ENCODE peak calls at places on chromosomes 13 and 19, in five cellular contexts. T is stimulated activated CD8-positive, alpha-beta memory T cell treated with anti-CD3 and anti-CD28 coated beads, Interleukin-4, amount 100 ng/mL, for 24 hours; N is AG04450; L is endothelial cell of umbilical vein; P is upper lobe of right lung. K is an unnamed sample.

GRCh38 chr13:75364131-75364713 is 117.7 kb downstream of the TBC1D4 start:
- DNase-seq in T (no peak), L (peak), P (no peak), N (no peak), K (no peak)

GRCh38 chr13:98450495-98451167 is 126.3 kb downstream of the STK24 start:
- DNase-seq in T (no peak), P (peak), N (no peak), L (no peak), K (no peak)

GRCh38 chr13:26480246-26480855 is 77.1 kb upstream of the WASF3 start:
- DNase-seq in L (no peak), N (no peak), T (no peak), P (no peak), K (no peak)

GRCh38 chr13:27595055-27595811 is 25.1 kb downstream of the LNX2 start:
- DNase-seq in T (no peak), L (no peak), P (no peak), N (no peak), K (no peak)

GRCh38 chr13:30776661-30777060 is 41.3 kb downstream of the ALOX5AP start:
- DNase-seq in N (no peak), T (no peak), P (no peak), L (no peak), K (no peak)

GRCh38 chr19:1362385-1363257 is 21.1 kb upstream of the NDUFS7 start:
- DNase-seq in L (no peak), P (no peak), N (no peak), T (no peak), K (no peak)

GRCh38 chr19:20067898-20068297 is 9.9 kb upstream of the ZNF90 start:
- DNase-seq in N (no peak), P (no peak), T (no peak), L (no peak), K (no peak)

GRCh38 chr19:15498910-15499309 is 9.4 kb upstream of the CYP4F22 start:
- DNase-seq in N (no peak), L (no peak), P (no peak), T (no peak), K (no peak)

GRCh38 chr19:14471436-14472187 is 3.5 kb downstream of the PTGER1 start:
- DNase-seq in N (no peak), P (no peak), L (no peak), T (no peak), K (no peak)

GRCh38 chr13:44128522-44128921 is 245.1 kb upstream of the SERP2 start:
- DNase-seq in T (no peak), L (no peak), P (no peak), N (no peak), K (peak)

GRCh38 chr13:40148103-40148502 is 492.6 kb downstream of the COG6 start:
- DNase-seq in L (no peak), T (no peak), P (no peak), N (no peak), K (no peak)

GRCh38 chr13:52447815-52448552 is 2.5 kb downstream of the VPS36 start:
- DNase-seq in P (no peak), L (no peak), N (no peak), T (no peak), K (no peak)

GRCh38 chr19:5058456-5059190 is 89.7 kb downstream of the KDM4B start:
- DNase-seq in L (no peak), N (no peak), T (no peak), P (no peak), K (no peak)

GRCh38 chr19:47679251-47679900 is 33.8 kb upstream of the EHD2 start:
- DNase-seq in L (no peak), P (peak), N (no peak), T (no peak), K (no peak)

GRCh38 chr13:57640582-57640981 is 9.0 kb downstream of the PCDH17 start:
- DNase-seq in P (no peak), N (no peak), T (no peak), L (no peak), K (no peak)

GRCh38 chr13:44236370-44236769 is 137.3 kb upstream of the SERP2 start:
- DNase-seq in P (no peak), N (peak), T (no peak), L (no peak), K (no peak)

GRCh38 chr19:49073514-49074378 is 1.2 kb upstream of the KCNA7 start:
- DNase-seq in T (no peak), P (no peak), L (no peak), N (no peak), K (no peak)

GRCh38 chr19:13092206-13092605 is 10.5 kb downstream of the LYL1 start:
- DNase-seq in T (no peak), P (no peak), L (no peak), N (no peak), K (no peak)

GRCh38 chr19:39052243-39052746 is 19.9 kb upstream of the FBXO27 start:
- DNase-seq in N (peak), L (peak), P (peak), T (peak), K (no peak)

GRCh38 chr13:114027046-114027760 is 53.3 kb upstream of the C13orf46 start:
- DNase-seq in P (no peak), L (peak), T (no peak), N (no peak), K (no peak)

GRCh38 chr13:106182404-106182803 is 353.1 kb downstream of the EFNB2 start:
- DNase-seq in T (no peak), P (no peak), N (peak), L (no peak), K (peak)

GRCh38 chr13:21395953-21396352 is 63.1 kb downstream of the ZDHHC20 start:
- DNase-seq in P (no peak), L (no peak), N (no peak), T (no peak), K (no peak)

GRCh38 chr13:38223093-38223492 is 126.6 kb upstream of the UFM1 start:
- DNase-seq in N (no peak), P (no peak), L (peak), T (no peak), K (no peak)

GRCh38 chr19:8004723-8005513 is 523 bp downstream of the ELAVL1 start:
- DNase-seq in P (peak), T (peak), N (no peak), L (peak), K (no peak)

GRCh38 chr13:60326273-60326672 is 70.7 kb upstream of the TDRD3 start:
- DNase-seq in L (no peak), T (no peak), P (no peak), N (no peak), K (no peak)

GRCh38 chr13:112710855-112711527 is 21.2 kb downstream of the ATP11A start:
- DNase-seq in T (no peak), L (no peak), N (no peak), P (no peak), K (no peak)

GRCh38 chr19:29587518-29587986 is 18.5 kb upstream of the POP4 start:
- DNase-seq in L (no peak), N (no peak), T (peak), P (no peak), K (peak)

GRCh38 chr19:32017341-32017948 is 328.0 kb upstream of the ZNF507 start:
- DNase-seq in P (no peak), L (no peak), T (no peak), N (no peak), K (no peak)

GRCh38 chr19:5718579-5719273 is 1.2 kb downstream of the LONP1 start:
- DNase-seq in P (no peak), N (peak), L (peak), T (peak), K (peak)

GRCh38 chr13:85608255-85608829 is 190.9 kb downstream of the SLITRK6 start:
- DNase-seq in T (no peak), N (no peak), P (no peak), L (no peak), K (no peak)